ENCODE peak calls at places on chromosomes 5 and 9, in eight cellular contexts. One of them, this sample, is unnamed.

GRCh38 chr9:105154723-105155191 is 89.7 kb upstream of the SLC44A1 start:
- DNase-seq in ascending aorta: no peak
- DNase-seq in CD4-positive, alpha-beta T cell: no peak
- DNase-seq in mesothelial cell of epicardium: no peak
- DNase-seq in bronchial epithelial cell: peak
- DNase-seq in fibroblast of lung: peak
- DNase-seq in heart left ventricle: no peak
- DNase-seq in neural crest cell: no peak
- DNase-seq in this sample: no peak

GRCh38 chr9:126702501-126703329 is 89.0 kb downstream of the LMX1B start:
- DNase-seq in neural crest cell: peak
- DNase-seq in CD4-positive, alpha-beta T cell: no peak
- DNase-seq in fibroblast of lung: no peak
- DNase-seq in ascending aorta: peak
- DNase-seq in mesothelial cell of epicardium: peak
- DNase-seq in bronchial epithelial cell: no peak
- DNase-seq in heart left ventricle: no peak
- DNase-seq in this sample: peak

GRCh38 chr5:52661903-52662302 is 125.8 kb upstream of the ITGA1 start:
- DNase-seq in CD4-positive, alpha-beta T cell: no peak
- DNase-seq in mesothelial cell of epicardium: no peak
- DNase-seq in neural crest cell: no peak
- DNase-seq in heart left ventricle: no peak
- DNase-seq in ascending aorta: no peak
- DNase-seq in fibroblast of lung: peak
- DNase-seq in bronchial epithelial cell: no peak
- DNase-seq in this sample: no peak

GRCh38 chr9:36442710-36443109 is 42.6 kb upstream of the RNF38 start:
- DNase-seq in fibroblast of lung: no peak
- DNase-seq in heart left ventricle: no peak
- DNase-seq in ascending aorta: no peak
- DNase-seq in mesothelial cell of epicardium: no peak
- DNase-seq in bronchial epithelial cell: no peak
- DNase-seq in neural crest cell: no peak
- DNase-seq in CD4-positive, alpha-beta T cell: no peak
- DNase-seq in this sample: no peak

GRCh38 chr9:125296843-125297372 is 35.3 kb downstream of the GAPVD1 start:
- DNase-seq in heart left ventricle: no peak
- DNase-seq in CD4-positive, alpha-beta T cell: no peak
- DNase-seq in bronchial epithelial cell: no peak
- DNase-seq in ascending aorta: no peak
- DNase-seq in fibroblast of lung: no peak
- DNase-seq in neural crest cell: no peak
- DNase-seq in mesothelial cell of epicardium: no peak
- DNase-seq in this sample: no peak

GRCh38 chr5:23994581-23995370 is 487.4 kb downstream of the PRDM9 start:
- DNase-seq in neural crest cell: no peak
- DNase-seq in mesothelial cell of epicardium: no peak
- DNase-seq in heart left ventricle: no peak
- DNase-seq in bronchial epithelial cell: no peak
- DNase-seq in CD4-positive, alpha-beta T cell: no peak
- DNase-seq in fibroblast of lung: no peak
- DNase-seq in ascending aorta: no peak
- DNase-seq in this sample: no peak

GRCh38 chr9:16131269-16131668 is 578.4 kb downstream of the CCDC171 start:
- DNase-seq in CD4-positive, alpha-beta T cell: no peak
- DNase-seq in ascending aorta: no peak
- DNase-seq in fibroblast of lung: peak
- DNase-seq in neural crest cell: no peak
- DNase-seq in mesothelial cell of epicardium: no peak
- DNase-seq in bronchial epithelial cell: no peak
- DNase-seq in heart left ventricle: no peak
- DNase-seq in this sample: no peak

GRCh38 chr5:138352722-138353549 is 451 bp downstream of the KDM3B start:
- DNase-seq in CD4-positive, alpha-beta T cell: peak
- DNase-seq in neural crest cell: peak
- DNase-seq in mesothelial cell of epicardium: peak
- DNase-seq in ascending aorta: peak
- DNase-seq in bronchial epithelial cell: peak
- DNase-seq in fibroblast of lung: peak
- DNase-seq in heart left ventricle: peak
- DNase-seq in this sample: no peak

GRCh38 chr5:181245427-181246275 is 1.9 kb upstream of the RACK1 start:
- DNase-seq in fibroblast of lung: no peak
- DNase-seq in ascending aorta: no peak
- DNase-seq in CD4-positive, alpha-beta T cell: no peak
- DNase-seq in heart left ventricle: no peak
- DNase-seq in mesothelial cell of epicardium: no peak
- DNase-seq in neural crest cell: no peak
- DNase-seq in bronchial epithelial cell: no peak
- DNase-seq in this sample: no peak

GRCh38 chr5:66285343-66285942 is 141.3 kb downstream of the SREK1 start:
- DNase-seq in fibroblast of lung: no peak
- DNase-seq in heart left ventricle: no peak
- DNase-seq in ascending aorta: no peak
- DNase-seq in neural crest cell: no peak
- DNase-seq in CD4-positive, alpha-beta T cell: no peak
- DNase-seq in bronchial epithelial cell: no peak
- DNase-seq in mesothelial cell of epicardium: no peak
- DNase-seq in this sample: no peak

GRCh38 chr9:89731262-89731980 is 126.6 kb downstream of the GADD45G start:
- DNase-seq in fibroblast of lung: no peak
- DNase-seq in bronchial epithelial cell: no peak
- DNase-seq in neural crest cell: no peak
- DNase-seq in mesothelial cell of epicardium: no peak
- DNase-seq in ascending aorta: no peak
- DNase-seq in heart left ventricle: no peak
- DNase-seq in CD4-positive, alpha-beta T cell: no peak
- DNase-seq in this sample: peak

GRCh38 chr9:89732952-89733349 is 128.1 kb downstream of the GADD45G start:
- DNase-seq in fibroblast of lung: no peak
- DNase-seq in heart left ventricle: no peak
- DNase-seq in neural crest cell: no peak
- DNase-seq in ascending aorta: no peak
- DNase-seq in CD4-positive, alpha-beta T cell: no peak
- DNase-seq in bronchial epithelial cell: no peak
- DNase-seq in mesothelial cell of epicardium: no peak
- DNase-seq in this sample: no peak

GRCh38 chr9:89729954-89730530 is 125.2 kb downstream of the GADD45G start:
- DNase-seq in bronchial epithelial cell: no peak
- DNase-seq in mesothelial cell of epicardium: no peak
- DNase-seq in fibroblast of lung: no peak
- DNase-seq in CD4-positive, alpha-beta T cell: no peak
- DNase-seq in heart left ventricle: no peak
- DNase-seq in neural crest cell: no peak
- DNase-seq in ascending aorta: no peak
- DNase-seq in this sample: no peak

GRCh38 chr9:89732295-89732951 is 127.6 kb downstream of the GADD45G start:
- DNase-seq in heart left ventricle: no peak
- DNase-seq in bronchial epithelial cell: peak
- DNase-seq in fibroblast of lung: no peak
- DNase-seq in CD4-positive, alpha-beta T cell: no peak
- DNase-seq in mesothelial cell of epicardium: no peak
- DNase-seq in ascending aorta: no peak
- DNase-seq in neural crest cell: no peak
- DNase-seq in this sample: no peak

DNA sequence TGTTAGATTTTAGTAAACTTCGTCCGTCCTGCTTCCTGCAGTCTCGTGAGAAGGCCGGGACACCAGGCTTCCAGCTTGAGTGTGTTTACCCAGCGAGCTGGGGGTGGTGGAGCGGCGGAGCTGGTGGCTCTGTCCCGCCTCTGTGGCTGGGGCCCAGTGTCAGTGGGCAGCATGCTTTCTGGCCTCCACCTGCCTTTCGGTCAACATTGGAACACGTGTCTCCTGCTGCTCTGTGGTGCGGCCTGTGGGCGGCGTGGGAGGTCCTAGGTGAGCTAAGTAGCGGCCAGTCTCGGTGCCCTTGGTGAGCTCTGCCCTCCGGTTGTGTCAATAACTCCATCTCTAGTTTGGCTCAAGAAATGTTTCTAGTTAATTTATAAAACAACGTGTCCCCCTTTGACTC is 125.9 kb downstream of the GADD45G start:
- DNase-seq in fibroblast of lung: no peak
- DNase-seq in mesothelial cell of epicardium: no peak
- DNase-seq in heart left ventricle: no peak
- DNase-seq in ascending aorta: no peak
- DNase-seq in CD4-positive, alpha-beta T cell: no peak
- DNase-seq in neural crest cell: no peak
- DNase-seq in bronchial epithelial cell: no peak
- DNase-seq in this sample: no peak
- TF ChIP-seq CTCF in fibroblast of lung: no peak
- TF ChIP-seq CTCF in mesothelial cell of epicardium: no peak
- TF ChIP-seq CTCF in heart left ventricle: no peak
- TF ChIP-seq CTCF in ascending aorta: no peak
- TF ChIP-seq CTCF in CD4-positive, alpha-beta T cell: no peak
- TF ChIP-seq CTCF in neural crest cell: no peak
- TF ChIP-seq CTCF in bronchial epithelial cell: peak
- TF ChIP-seq CTCF in this sample: no peak

DNA sequence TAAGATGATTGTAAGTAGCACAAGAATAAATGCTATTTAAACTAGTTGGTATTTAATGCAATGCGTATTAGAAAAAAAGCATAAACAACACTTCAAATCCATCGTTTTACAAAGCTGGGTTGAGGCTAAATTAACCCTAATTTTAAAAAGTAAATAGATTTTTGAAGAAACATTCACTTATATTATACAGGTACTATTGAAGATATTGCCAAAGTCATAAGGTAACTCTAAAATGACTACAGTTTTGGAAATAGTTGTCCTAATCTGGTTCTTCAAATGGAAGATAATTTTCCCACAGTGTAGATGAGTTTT is 20.1 kb downstream of the SLC38A9 start:
- DNase-seq in mesothelial cell of epicardium: no peak
- DNase-seq in fibroblast of lung: no peak
- DNase-seq in ascending aorta: no peak
- DNase-seq in heart left ventricle: no peak
- DNase-seq in CD4-positive, alpha-beta T cell: no peak
- DNase-seq in bronchial epithelial cell: no peak
- DNase-seq in neural crest cell: no peak
- DNase-seq in this sample: no peak
- TF ChIP-seq CTCF in mesothelial cell of epicardium: no peak
- TF ChIP-seq CTCF in fibroblast of lung: no peak
- TF ChIP-seq CTCF in ascending aorta: no peak
- TF ChIP-seq CTCF in heart left ventricle: no peak
- TF ChIP-seq CTCF in CD4-positive, alpha-beta T cell: peak
- TF ChIP-seq CTCF in bronchial epithelial cell: no peak
- TF ChIP-seq CTCF in neural crest cell: peak
- TF ChIP-seq CTCF in this sample: no peak

GRCh38 chr5:6746244-6746643 is 33.0 kb downstream of the TENT4A start:
- DNase-seq in ascending aorta: no peak
- DNase-seq in fibroblast of lung: no peak
- DNase-seq in bronchial epithelial cell: no peak
- DNase-seq in CD4-positive, alpha-beta T cell: no peak
- DNase-seq in mesothelial cell of epicardium: no peak
- DNase-seq in neural crest cell: no peak
- DNase-seq in heart left ventricle: no peak
- DNase-seq in this sample: no peak
- TF ChIP-seq CTCF in ascending aorta: no peak
- TF ChIP-seq CTCF in fibroblast of lung: no peak
- TF ChIP-seq CTCF in bronchial epithelial cell: no peak
- TF ChIP-seq CTCF in CD4-positive, alpha-beta T cell: no peak
- TF ChIP-seq CTCF in mesothelial cell of epicardium: no peak
- TF ChIP-seq CTCF in neural crest cell: no peak
- TF ChIP-seq CTCF in heart left ventricle: no peak
- TF ChIP-seq CTCF in this sample: no peak

DNA sequence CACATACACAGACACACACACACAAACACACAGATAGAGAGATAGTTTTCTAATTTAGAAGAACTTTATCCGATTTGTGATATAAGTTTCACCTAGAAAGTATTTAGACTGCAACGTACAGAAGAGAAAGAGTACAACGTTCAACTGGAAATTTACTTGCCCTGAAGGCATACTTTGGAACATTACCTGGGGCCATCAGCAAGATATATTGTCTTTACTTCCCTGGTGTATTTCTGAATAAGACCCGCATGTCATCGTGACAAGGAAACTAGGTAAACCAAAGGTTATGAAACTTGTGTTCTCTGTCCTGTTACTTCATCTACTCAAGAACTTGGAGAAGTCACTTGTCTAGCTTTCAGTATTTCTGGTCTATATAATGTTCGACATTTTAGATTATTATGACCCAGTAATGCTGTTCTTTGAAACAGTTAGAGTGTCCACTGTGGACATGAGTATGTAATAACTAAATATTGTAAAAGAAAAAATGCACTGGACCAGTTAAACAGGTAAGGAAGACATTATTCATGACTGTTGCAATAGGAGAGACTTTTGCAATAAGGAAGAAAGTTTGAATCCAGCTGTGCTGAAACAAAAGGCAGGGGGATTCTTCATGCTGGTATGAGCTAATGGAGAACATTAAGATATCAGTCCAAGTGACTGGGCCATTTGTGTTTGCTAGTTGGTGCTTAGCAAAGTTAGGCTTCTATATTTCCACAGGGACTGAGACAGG is 1791.1 kb downstream of the MAT2B start:
- DNase-seq in mesothelial cell of epicardium: no peak
- DNase-seq in bronchial epithelial cell: peak
- DNase-seq in fibroblast of lung: no peak
- DNase-seq in neural crest cell: no peak
- DNase-seq in CD4-positive, alpha-beta T cell: no peak
- DNase-seq in ascending aorta: no peak
- DNase-seq in heart left ventricle: no peak
- DNase-seq in this sample: no peak
- TF ChIP-seq CTCF in mesothelial cell of epicardium: no peak
- TF ChIP-seq CTCF in bronchial epithelial cell: no peak
- TF ChIP-seq CTCF in fibroblast of lung: no peak
- TF ChIP-seq CTCF in neural crest cell: no peak
- TF ChIP-seq CTCF in CD4-positive, alpha-beta T cell: no peak
- TF ChIP-seq CTCF in ascending aorta: no peak
- TF ChIP-seq CTCF in heart left ventricle: no peak
- TF ChIP-seq CTCF in this sample: no peak

GRCh38 chr5:62208218-62208852 is 97.7 kb upstream of the KIF2A start:
- DNase-seq in fibroblast of lung: no peak
- DNase-seq in neural crest cell: no peak
- DNase-seq in bronchial epithelial cell: no peak
- DNase-seq in CD4-positive, alpha-beta T cell: no peak
- DNase-seq in heart left ventricle: no peak
- DNase-seq in mesothelial cell of epicardium: no peak
- DNase-seq in ascending aorta: no peak
- DNase-seq in this sample: no peak

GRCh38 chr5:62211405-62211804 is 94.6 kb upstream of the KIF2A start:
- DNase-seq in ascending aorta: no peak
- DNase-seq in heart left ventricle: no peak
- DNase-seq in CD4-positive, alpha-beta T cell: no peak
- DNase-seq in neural crest cell: no peak
- DNase-seq in fibroblast of lung: no peak
- DNase-seq in mesothelial cell of epicardium: no peak
- DNase-seq in bronchial epithelial cell: no peak
- DNase-seq in this sample: no peak

GRCh38 chr5:62206150-62206829 is 99.7 kb upstream of the KIF2A start:
- DNase-seq in bronchial epithelial cell: peak
- DNase-seq in fibroblast of lung: no peak
- DNase-seq in heart left ventricle: no peak
- DNase-seq in CD4-positive, alpha-beta T cell: no peak
- DNase-seq in mesothelial cell of epicardium: no peak
- DNase-seq in ascending aorta: no peak
- DNase-seq in neural crest cell: no peak
- DNase-seq in this sample: no peak
- TF ChIP-seq CTCF in bronchial epithelial cell: peak
- TF ChIP-seq CTCF in fibroblast of lung: no peak
- TF ChIP-seq CTCF in heart left ventricle: no peak
- TF ChIP-seq CTCF in CD4-positive, alpha-beta T cell: no peak
- TF ChIP-seq CTCF in mesothelial cell of epicardium: no peak
- TF ChIP-seq CTCF in ascending aorta: no peak
- TF ChIP-seq CTCF in neural crest cell: no peak
- TF ChIP-seq CTCF in this sample: peak